ENCODE peak calls at places on chromosomes 5 and 9, in four cellular contexts. Q is hepatocyte, A is NB4, R is heart left ventricle. N is an unnamed sample.

GRCh38 chr9:35029852-35030251 is 40.3 kb downstream of the DNAJB5 start:
- DNase-seq in Q (no peak), A (peak), R (no peak), N (no peak)

GRCh38 chr5:124981901-124982300 is 235.5 kb upstream of the ZNF608 start:
- DNase-seq in Q (no peak), A (no peak), R (no peak), N (no peak)

GRCh38 chr9:98886691-98887229 is 56.9 kb upstream of the COL15A1 start:
- DNase-seq in Q (no peak), A (no peak), R (peak), N (no peak)

GRCh38 chr9:72897069-72897649 is 55.7 kb downstream of the ALDH1A1 start:
- DNase-seq in Q (no peak), A (no peak), R (no peak), N (no peak)

GRCh38 chr5:56172225-56172624 is 60.9 kb downstream of the ANKRD55 start:
- DNase-seq in Q (no peak), A (no peak), R (no peak), N (peak)

GRCh38 chr9:112074250-112075008 is 100.7 kb downstream of the SUSD1 start:
- DNase-seq in Q (peak), A (peak), R (peak), N (no peak)

GRCh38 chr5:138974227-138975063 is 99.3 kb upstream of the LRRTM2 start:
- DNase-seq in Q (no peak), A (no peak), R (peak), N (peak)

GRCh38 chr9:83396348-83396747 is 141.9 kb downstream of the FRMD3 start:
- DNase-seq in Q (no peak), A (no peak), R (no peak), N (no peak)

GRCh38 chr9:123568691-123569342 is 212.8 kb downstream of the CRB2 start:
- DNase-seq in Q (no peak), A (no peak), R (peak), N (no peak)

GRCh38 chr5:127216906-127217675 is 73.5 kb upstream of the MEGF10 start:
- DNase-seq in Q (no peak), A (no peak), R (no peak), N (no peak)

GRCh38 chr9:31335529-31336234 is 1048.8 kb upstream of the ACO1 start:
- DNase-seq in Q (no peak), A (no peak), R (no peak), N (no peak)

GRCh38 chr9:108911820-108912219 is 22.1 kb downstream of the ELP1 start:
- DNase-seq in Q (no peak), A (no peak), R (no peak), N (no peak)

GRCh38 chr5:112142769-112143270 is 276.3 kb downstream of the EPB41L4A start:
- DNase-seq in Q (peak), A (no peak), R (peak), N (peak)

GRCh38 chr5:86008293-86008692 is 609.4 kb upstream of the COX7C start:
- DNase-seq in Q (no peak), A (no peak), R (no peak), N (no peak)

GRCh38 chr5:73236541-73237128 is 63.6 kb downstream of the TMEM174 start:
- DNase-seq in Q (no peak), A (no peak), R (no peak), N (no peak)

GRCh38 chr9:86747711-86748110 is 199.6 kb downstream of the GAS1 start:
- DNase-seq in Q (no peak), A (no peak), R (no peak), N (no peak)

GRCh38 chr5:10934789-10935355 is 173.8 kb upstream of the DAP start:
- DNase-seq in Q (no peak), A (no peak), R (no peak), N (no peak)

GRCh38 chr9:15374310-15374709 is 48.4 kb upstream of the SNAPC3 start:
- DNase-seq in Q (no peak), A (peak), R (no peak), N (no peak)

GRCh38 chr9:137969008-137969407 is 91.4 kb downstream of the CACNA1B start:
- DNase-seq in Q (peak), A (no peak), R (no peak), N (no peak)

GRCh38 chr5:124180523-124181461 is 565.6 kb downstream of the ZNF608 start:
- DNase-seq in Q (peak), A (no peak), R (no peak), N (peak)

GRCh38 chr5:1174122-1174936 is 27.1 kb upstream of the SLC6A19 start:
- DNase-seq in Q (peak), A (peak), R (peak), N (peak)

GRCh38 chr9:28024616-28025147 is 451.4 kb upstream of the C9orf72 start:
- DNase-seq in Q (no peak), A (no peak), R (no peak), N (no peak)

GRCh38 chr9:137150485-137151060 is 11.6 kb downstream of the GRIN1 start:
- DNase-seq in Q (no peak), A (peak), R (no peak), N (no peak)

GRCh38 chr9:38687389-38687842 is 32.5 kb downstream of the FAM240B start:
- DNase-seq in Q (peak), A (no peak), R (peak), N (peak)

GRCh38 chr9:121945849-121946248 is 147.3 kb downstream of the TTLL11 start:
- DNase-seq in Q (no peak), A (no peak), R (no peak), N (no peak)

GRCh38 chr5:2184563-2185540 is 302.1 kb upstream of the IRX4 start:
- DNase-seq in Q (no peak), A (no peak), R (no peak), N (no peak)

GRCh38 chr5:61347088-61347487 is 15.0 kb downstream of the ZSWIM6 start:
- DNase-seq in Q (no peak), A (peak), R (no peak), N (no peak)

GRCh38 chr5:44951371-44951770 is 142.6 kb downstream of the MRPS30 start:
- DNase-seq in Q (no peak), A (no peak), R (no peak), N (no peak)

GRCh38 chr9:97853844-97854695 is 1.0 kb downstream of the FOXE1 start:
- DNase-seq in Q (peak), A (peak), R (no peak), N (no peak)
- TF ChIP-seq CTCF in Q (peak), A (no peak), R (no peak), N (peak)

GRCh38 chr5:151082274-151082902 is 1.6 kb upstream of the TNIP1 start:
- DNase-seq in Q (peak), A (peak), R (no peak), N (no peak)
- H3K4me3 ChIP-seq in Q (peak), A (peak), R (peak), N (no peak)

GRCh38 chr9:91771027-91771426 is 179.0 kb downstream of the ROR2 start:
- DNase-seq in Q (peak), A (peak), R (no peak), N (peak)
- TF ChIP-seq CTCF in Q (peak), A (peak), R (no peak), N (peak)

DNA sequence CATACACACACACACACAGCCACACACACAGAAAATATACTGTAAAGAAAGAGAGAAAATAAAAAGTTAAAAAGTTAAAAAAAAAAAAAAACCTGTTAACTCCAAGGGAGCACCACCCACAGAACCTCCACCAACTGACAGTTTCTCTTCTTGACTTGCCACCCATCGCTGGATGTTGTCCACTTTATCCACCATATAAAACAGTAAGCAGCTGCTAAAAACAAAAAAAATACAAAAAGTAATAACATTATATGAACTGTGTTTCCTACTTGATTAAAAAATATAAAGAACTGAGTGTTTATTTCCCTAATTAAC is 1.2 kb downstream of the PURA start:
- DNase-seq in Q (no peak), A (no peak), R (no peak), N (no peak)
- H3K4me3 ChIP-seq in Q (peak), A (peak), R (peak), N (peak)

DNA sequence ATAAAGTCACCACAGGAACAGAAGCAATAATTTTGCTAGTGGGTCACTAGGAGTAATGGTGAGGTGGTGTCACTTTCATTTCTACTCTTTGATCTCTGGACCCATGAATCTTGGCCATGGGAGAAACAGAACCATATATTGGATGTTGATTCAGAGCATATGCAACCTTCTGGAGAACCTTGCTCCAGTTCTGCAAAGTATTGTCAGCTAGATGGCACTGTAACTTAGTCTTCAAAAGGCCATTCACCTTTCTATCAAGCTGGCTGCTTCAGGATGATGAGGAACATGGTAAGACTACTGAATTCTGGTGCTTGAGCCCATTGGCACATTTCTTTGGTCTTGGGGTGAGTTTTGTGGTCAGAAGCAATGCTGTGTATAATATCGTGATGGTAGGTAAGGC is 129.1 kb upstream of the FBN2 start:
- DNase-seq in Q (peak), A (peak), R (no peak), N (no peak)
- TF ChIP-seq CTCF in Q (peak), A (no peak), R (no peak), N (peak)

DNA sequence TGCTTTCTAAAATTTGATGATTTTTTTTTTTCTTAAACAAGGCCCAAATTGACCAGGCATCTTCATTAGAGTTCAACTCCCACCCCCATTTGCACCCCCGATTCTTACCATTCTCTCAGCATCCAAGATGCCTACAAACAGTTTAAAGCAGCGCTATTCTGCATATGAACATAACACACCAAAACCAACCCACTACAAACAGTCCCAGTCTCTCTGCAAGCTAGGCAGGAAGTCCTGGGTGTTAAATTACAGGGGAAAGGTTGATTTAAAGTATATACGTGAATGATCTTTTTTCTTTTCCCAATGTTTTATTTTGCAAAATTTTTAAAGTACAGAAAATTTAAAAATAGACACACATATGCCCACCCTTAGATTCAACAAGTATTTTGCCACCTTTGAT is 127.0 kb downstream of the ADAMTS12 start:
- DNase-seq in Q (no peak), A (no peak), R (no peak), N (no peak)
- H3K4me3 ChIP-seq in Q (no peak), A (no peak), R (no peak), N (no peak)

GRCh38 chr5:140408750-140409241 is 7.2 kb downstream of the ANKHD1 start:
- DNase-seq in Q (no peak), A (no peak), R (no peak), N (no peak)
- TF ChIP-seq CTCF in Q (no peak), A (no peak), R (no peak), N (no peak)

GRCh38 chr9:128723866-128724743 is at the start of gene ZDHHC12:
- DNase-seq in Q (peak), A (peak), R (peak), N (peak)

GRCh38 chr9:128723352-128723865 is 518 bp downstream of the ZDHHC12 start:
- DNase-seq in Q (no peak), A (no peak), R (no peak), N (no peak)

GRCh38 chr9:128720841-128721486 is 3.0 kb downstream of the ZDHHC12 start:
- DNase-seq in Q (no peak), A (no peak), R (no peak), N (no peak)

GRCh38 chr9:128721487-128722010 is 2.4 kb downstream of the ZDHHC12 start:
- DNase-seq in Q (no peak), A (no peak), R (no peak), N (no peak)

DNA sequence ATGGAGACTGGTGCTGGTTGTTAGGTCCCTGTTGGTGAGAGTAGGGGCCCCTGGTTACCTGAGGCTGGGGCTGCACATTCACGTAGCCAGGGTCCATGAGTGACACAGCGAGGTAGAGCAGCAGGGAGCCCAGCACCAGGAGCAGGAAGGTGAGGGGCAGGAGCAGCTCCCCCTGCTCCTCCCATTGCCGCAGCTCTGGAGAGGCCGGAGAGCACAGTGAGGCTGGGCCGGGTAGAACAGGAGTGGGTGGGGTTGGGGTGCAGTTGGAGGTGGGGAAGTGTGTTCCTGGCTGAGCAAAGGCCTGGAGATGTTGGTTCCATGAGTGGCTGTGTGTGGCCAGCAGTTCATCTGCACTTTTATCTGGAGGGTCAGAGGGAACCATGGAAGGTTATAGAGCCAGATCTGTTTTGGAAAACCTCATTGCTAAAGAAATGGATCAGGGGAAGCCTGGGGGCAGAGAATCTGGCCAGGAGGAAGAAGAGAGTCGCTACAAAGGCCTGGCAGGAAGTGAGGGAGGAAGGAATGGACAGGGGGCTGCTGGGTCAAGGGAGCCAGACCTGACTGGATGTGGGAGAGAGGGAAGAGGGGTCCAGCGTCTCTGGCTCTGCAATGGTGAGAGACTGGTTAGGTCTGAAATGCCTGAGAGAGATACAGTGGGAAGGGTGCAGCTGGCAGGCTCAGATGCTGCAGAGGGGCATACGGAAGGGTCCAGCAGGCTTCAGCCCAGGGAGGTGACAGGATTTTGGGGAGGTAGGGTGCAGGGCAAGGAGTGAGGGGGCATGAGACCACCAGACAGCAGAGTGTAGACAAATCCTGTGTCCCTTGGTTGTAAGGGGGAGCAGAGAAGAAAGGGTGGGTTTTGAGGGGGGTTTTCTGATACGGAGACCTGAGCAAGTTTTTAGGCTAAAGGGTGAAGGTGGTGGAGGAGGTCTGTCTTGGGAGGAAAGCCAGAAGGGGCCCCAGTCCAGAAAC is 1.3 kb downstream of the ZDHHC12 start:
- DNase-seq in Q (no peak), A (no peak), R (no peak), N (no peak)
- H3K4me3 ChIP-seq in Q (no peak), A (peak), R (no peak), N (peak)

GRCh38 chr9:13651526-13651925 is 372.0 kb upstream of the MPDZ start:
- DNase-seq in Q (no peak), A (no peak), R (no peak), N (no peak)

GRCh38 chr9:13648068-13648467 is 368.6 kb upstream of the MPDZ start:
- DNase-seq in Q (no peak), A (no peak), R (no peak), N (no peak)

GRCh38 chr9:13648676-13649075 is 369.2 kb upstream of the MPDZ start:
- DNase-seq in Q (no peak), A (no peak), R (no peak), N (no peak)

GRCh38 chr9:13646500-13646899 is 367.0 kb upstream of the MPDZ start:
- DNase-seq in Q (no peak), A (no peak), R (no peak), N (no peak)

DNA sequence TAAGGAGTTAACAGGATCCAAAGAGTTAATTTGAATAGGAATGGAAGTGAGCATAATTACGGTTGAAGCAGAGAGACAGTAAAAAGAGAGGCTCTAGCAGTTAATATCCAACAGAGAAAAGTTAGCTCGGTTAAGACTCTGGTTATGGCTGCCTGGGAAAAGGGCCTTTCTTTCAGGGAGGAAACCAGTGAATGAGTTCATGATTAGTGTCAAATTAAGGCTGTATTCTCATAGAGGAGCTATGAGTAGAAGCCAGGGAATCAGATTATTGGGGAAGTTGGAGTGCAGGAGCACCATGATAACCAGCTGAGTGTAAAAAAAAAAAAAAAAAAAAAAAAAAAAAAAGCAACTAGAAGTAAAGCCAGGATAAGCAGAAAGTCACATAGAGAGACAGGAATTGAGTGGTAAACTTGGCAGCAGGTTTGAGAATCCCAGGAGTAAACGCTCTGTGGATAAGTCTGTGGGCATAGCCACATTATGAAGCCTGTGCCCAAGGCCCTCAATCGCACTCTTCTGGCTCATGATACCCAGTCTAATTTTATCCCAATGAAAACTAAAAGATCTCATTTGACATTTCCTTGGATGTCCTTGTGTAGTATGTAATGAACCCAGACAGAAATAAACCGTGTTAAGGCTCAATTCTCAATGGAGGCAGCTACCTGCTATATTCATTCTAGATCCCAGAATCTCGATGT is 372.6 kb upstream of the MPDZ start:
- DNase-seq in Q (no peak), A (no peak), R (peak), N (no peak)
- TF ChIP-seq CTCF in Q (no peak), A (no peak), R (no peak), N (no peak)